ENCODE peak calls at places on chromosomes 2 and 18, in six cellular contexts. K is astrocyte, G is PC-3, R is H9, D is PC-9, Q is HCT116. H is an unnamed sample.

GRCh38 chr2:232339121-232340081 is 39.1 kb upstream of the ALPP start:
- DNase-seq in K (no peak), G (no peak), R (peak; percentile 80), D (no peak), Q (no peak), H (peak; percentile 85)

GRCh38 chr2:196983934-196984333 is 57.4 kb upstream of the PGAP1 start:
- DNase-seq in K (no peak), G (no peak), R (no peak), D (no peak), Q (no peak), H (no peak)

GRCh38 chr18:9091066-9091476 is 11.4 kb upstream of the NDUFV2 start:
- DNase-seq in K (no peak), G (no peak), R (no peak), D (no peak), Q (no peak), H (no peak)

GRCh38 chr2:199928626-199929025 is 17.5 kb downstream of the C2orf69 start:
- DNase-seq in K (no peak), G (no peak), R (no peak), D (no peak), Q (no peak), H (no peak)

GRCh38 chr2:95526360-95527341 is 42.1 kb upstream of the TRIM43B start:
- DNase-seq in K (peak; percentile 65), G (peak; percentile 67), R (no peak), D (peak; percentile 72), Q (peak; percentile 29), H (peak; percentile 94)

GRCh38 chr2:138215958-138216357 is 251.7 kb downstream of the HNMT start:
- DNase-seq in K (no peak), G (no peak), R (no peak), D (no peak), Q (no peak), H (no peak)

GRCh38 chr2:211737282-211737681 is 801.3 kb downstream of the ERBB4 start:
- DNase-seq in K (peak; percentile 44), G (peak; percentile 49), R (no peak), D (no peak), Q (no peak), H (no peak)

GRCh38 chr2:51510298-51510697 is 478.4 kb upstream of the NRXN1 start:
- DNase-seq in K (no peak), G (no peak), R (no peak), D (no peak), Q (no peak), H (no peak)

GRCh38 chr2:215498411-215498810 is 62.5 kb upstream of the FN1 start:
- DNase-seq in K (peak; percentile 72), G (no peak), R (no peak), D (no peak), Q (no peak), H (no peak)

GRCh38 chr2:64699712-64700111 is 46.0 kb upstream of the SERTAD2 start:
- DNase-seq in K (no peak), G (no peak), R (peak; percentile 36), D (no peak), Q (no peak), H (no peak)
- H2AFZ ChIP-seq in K (no peak overlapping the region), G (no peak overlapping the region), R (no peak overlapping the region), D (no peak overlapping the region), Q (no peak overlapping the region), H (no peak overlapping the region)

DNA sequence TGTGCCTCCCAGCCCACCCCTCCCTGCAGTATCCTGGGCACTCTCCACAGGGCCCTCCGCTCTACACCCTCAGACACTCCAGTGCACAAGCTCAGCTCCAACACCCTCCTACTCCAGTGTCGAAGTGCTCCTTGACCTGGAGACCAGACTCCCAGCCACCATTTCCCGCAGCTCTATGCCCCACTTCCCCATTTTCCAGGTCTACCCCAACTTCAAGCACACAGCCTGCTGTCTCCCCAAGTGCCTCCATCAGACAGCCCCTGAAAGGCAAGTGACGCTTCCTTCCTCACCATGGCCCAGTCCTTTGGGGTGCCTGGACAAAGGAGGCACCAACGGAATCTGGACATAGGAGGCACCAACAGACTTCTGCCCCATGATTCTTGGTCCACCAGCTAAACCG is 7.2 kb downstream of the PASK start:
- DNase-seq in K (no peak), G (no peak), R (no peak), D (no peak), Q (no peak), H (no peak)
- H3K79me2 ChIP-seq in K (no peaks in the 10 kb centered on the region), G (no peaks in the 10 kb centered on the region), R (no peaks in the 10 kb centered on the region), D (peaks cover 12% of the 10 kb centered on the region), Q (peaks cover 25% of the 10 kb centered on the region), H (peaks cover 17% of the 10 kb centered on the region)

GRCh38 chr2:229363126-229363814 is 92.2 kb upstream of the PID1 start:
- DNase-seq in K (peak; percentile 50), G (peak; percentile 40), R (no peak), D (no peak), Q (no peak), H (no peak)
- H2AFZ ChIP-seq in K (peak overlapping the region; percentile 37), G (peak overlapping the region; percentile 46), R (no peak overlapping the region), D (no peak overlapping the region), Q (no peak overlapping the region), H (no peak overlapping the region)

DNA sequence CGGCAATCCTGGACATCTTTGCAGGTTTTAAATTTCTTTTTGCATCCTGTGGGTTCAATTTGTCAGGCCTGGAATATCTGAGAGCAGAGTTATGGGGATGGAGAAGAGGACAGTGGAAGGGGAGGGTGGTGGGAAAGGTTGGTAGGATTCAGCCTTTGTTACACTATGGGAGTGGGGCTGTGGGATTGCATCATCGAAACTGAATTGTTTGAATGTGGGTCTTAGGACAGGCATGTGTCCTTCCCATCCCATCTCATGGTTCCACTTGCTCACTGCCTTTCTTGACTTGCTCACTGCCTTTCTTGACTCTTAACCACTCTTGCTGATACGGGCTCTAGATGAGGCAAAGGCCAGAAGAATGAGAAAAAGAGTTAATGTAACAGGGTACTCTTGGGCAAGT is 12.9 kb downstream of the IGFBP2 start:
- DNase-seq in K (no peak), G (no peak), R (no peak), D (no peak), Q (no peak), H (no peak)
- H3K79me2 ChIP-seq in K (peaks cover 65% of the 10 kb centered on the region), G (no peaks in the 10 kb centered on the region), R (peaks cover 33% of the 10 kb centered on the region), D (no peaks in the 10 kb centered on the region), Q (peaks cover 3% of the 10 kb centered on the region), H (peaks cover 36% of the 10 kb centered on the region)

DNA sequence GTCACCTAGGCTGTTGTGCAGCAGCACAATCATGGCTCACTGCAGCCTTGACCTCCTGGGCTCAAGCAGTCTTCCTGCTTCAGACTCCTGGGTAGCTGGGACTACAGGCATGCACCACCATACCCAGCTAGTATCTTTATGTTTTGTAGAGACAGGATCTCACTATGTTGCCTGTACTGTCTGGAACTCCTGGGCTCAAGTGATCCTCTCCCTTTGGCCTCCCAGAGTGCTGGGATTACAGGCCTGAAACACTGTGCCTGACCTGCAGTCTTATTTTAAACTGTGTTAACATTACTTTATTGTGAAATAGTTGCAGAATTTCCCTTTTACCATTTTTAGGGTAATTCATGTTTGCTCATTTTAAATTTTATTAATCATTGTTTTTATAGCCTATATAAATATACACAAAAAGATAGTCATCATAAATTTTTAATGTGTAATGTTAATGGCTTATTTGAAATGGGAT is 24.6 kb downstream of the EML4 start:
- DNase-seq in K (no peak), G (peak; percentile 54), R (no peak), D (no peak), Q (no peak), H (no peak)
- H2AFZ ChIP-seq in K (no peak overlapping the region), G (no peak overlapping the region), R (no peak overlapping the region), D (no peak overlapping the region), Q (no peak overlapping the region), H (no peak overlapping the region)